ENCODE peak calls at places on chromosome 14, in ten cellular contexts. One of them, this sample, is unnamed.

GRCh38 chr14:72610831-72611200 is 283.1 kb downstream of the DPF3 start:
- DNase-seq in cardiac muscle cell: no peak
- DNase-seq in GM13976: no peak
- DNase-seq in fibroblast of mammary gland: no peak
- DNase-seq in astrocyte: peak; percentile 53
- DNase-seq in astrocyte of the cerebellum: no peak
- DNase-seq in WTC11: no peak
- DNase-seq in thyroid gland: no peak
- DNase-seq in choroid plexus epithelial cell: peak; percentile 53
- DNase-seq in neural crest cell: no peak
- DNase-seq in this sample: no peak

GRCh38 chr14:61754627-61755381 is 7.4 kb upstream of the SNAPC1 start:
- DNase-seq in cardiac muscle cell: no peak
- DNase-seq in GM13976: no peak
- DNase-seq in fibroblast of mammary gland: peak; percentile 43
- DNase-seq in astrocyte: peak; percentile 25
- DNase-seq in astrocyte of the cerebellum: no peak
- DNase-seq in WTC11: no peak
- DNase-seq in thyroid gland: no peak
- DNase-seq in choroid plexus epithelial cell: peak; percentile 63
- DNase-seq in neural crest cell: no peak
- DNase-seq in this sample: no peak

GRCh38 chr14:77027538-77028383 is 747 bp downstream of the IRF2BPL start:
- DNase-seq in cardiac muscle cell: peak; percentile 66
- DNase-seq in GM13976: peak; percentile 85
- DNase-seq in fibroblast of mammary gland: no peak
- DNase-seq in astrocyte: peak; percentile 65
- DNase-seq in astrocyte of the cerebellum: no peak
- DNase-seq in WTC11: peak; percentile 58
- DNase-seq in thyroid gland: peak; percentile 83
- DNase-seq in choroid plexus epithelial cell: peak; percentile 83
- DNase-seq in neural crest cell: peak; percentile 41
- DNase-seq in this sample: peak; percentile 69

GRCh38 chr14:73180385-73180805 is 44.1 kb downstream of the PSEN1 start:
- DNase-seq in cardiac muscle cell: no peak
- DNase-seq in GM13976: no peak
- DNase-seq in fibroblast of mammary gland: peak; percentile 77
- DNase-seq in astrocyte: peak; percentile 53
- DNase-seq in astrocyte of the cerebellum: peak; percentile 36
- DNase-seq in WTC11: no peak
- DNase-seq in thyroid gland: no peak
- DNase-seq in choroid plexus epithelial cell: peak; percentile 85
- DNase-seq in neural crest cell: no peak
- DNase-seq in this sample: no peak

GRCh38 chr14:60346706-60347105 is 97.7 kb downstream of the PPM1A start:
- DNase-seq in cardiac muscle cell: no peak
- DNase-seq in GM13976: no peak
- DNase-seq in fibroblast of mammary gland: no peak
- DNase-seq in astrocyte: no peak
- DNase-seq in astrocyte of the cerebellum: no peak
- DNase-seq in WTC11: no peak
- DNase-seq in thyroid gland: no peak
- DNase-seq in choroid plexus epithelial cell: peak; percentile 12
- DNase-seq in neural crest cell: no peak
- DNase-seq in this sample: no peak

GRCh38 chr14:84006643-84007137 is 1523.3 kb upstream of the FLRT2 start:
- DNase-seq in cardiac muscle cell: peak; percentile 25
- DNase-seq in GM13976: no peak
- DNase-seq in fibroblast of mammary gland: no peak
- DNase-seq in astrocyte: no peak
- DNase-seq in astrocyte of the cerebellum: no peak
- DNase-seq in WTC11: no peak
- DNase-seq in thyroid gland: peak; percentile 63
- DNase-seq in choroid plexus epithelial cell: peak; percentile 34
- DNase-seq in neural crest cell: no peak
- DNase-seq in this sample: no peak

GRCh38 chr14:76872796-76873432 is 46.7 kb downstream of the LRRC74A start:
- DNase-seq in cardiac muscle cell: peak; percentile 72
- DNase-seq in GM13976: peak; percentile 84
- DNase-seq in fibroblast of mammary gland: peak; percentile 44
- DNase-seq in astrocyte: no peak
- DNase-seq in astrocyte of the cerebellum: peak; percentile 12
- DNase-seq in WTC11: peak; percentile 76
- DNase-seq in thyroid gland: peak; percentile 54
- DNase-seq in choroid plexus epithelial cell: peak; percentile 60
- DNase-seq in neural crest cell: peak; percentile 68
- DNase-seq in this sample: peak; percentile 43

GRCh38 chr14:35240233-35240632 is 51.9 kb upstream of the PSMA6 start:
- DNase-seq in cardiac muscle cell: no peak
- DNase-seq in GM13976: no peak
- DNase-seq in fibroblast of mammary gland: no peak
- DNase-seq in astrocyte: no peak
- DNase-seq in astrocyte of the cerebellum: no peak
- DNase-seq in WTC11: no peak
- DNase-seq in thyroid gland: no peak
- DNase-seq in choroid plexus epithelial cell: no peak
- DNase-seq in neural crest cell: no peak
- DNase-seq in this sample: no peak

GRCh38 chr14:104007121-104007520 is 64.8 kb upstream of the RD3L start:
- DNase-seq in cardiac muscle cell: no peak
- DNase-seq in GM13976: no peak
- DNase-seq in fibroblast of mammary gland: no peak
- DNase-seq in astrocyte: no peak
- DNase-seq in astrocyte of the cerebellum: no peak
- DNase-seq in WTC11: no peak
- DNase-seq in thyroid gland: no peak
- DNase-seq in choroid plexus epithelial cell: no peak
- DNase-seq in neural crest cell: no peak
- DNase-seq in this sample: no peak

GRCh38 chr14:58106446-58106845 is 45.6 kb downstream of the ARMH4 start:
- DNase-seq in cardiac muscle cell: no peak
- DNase-seq in GM13976: no peak
- DNase-seq in fibroblast of mammary gland: no peak
- DNase-seq in astrocyte: no peak
- DNase-seq in astrocyte of the cerebellum: no peak
- DNase-seq in WTC11: no peak
- DNase-seq in thyroid gland: no peak
- DNase-seq in choroid plexus epithelial cell: no peak
- DNase-seq in neural crest cell: no peak
- DNase-seq in this sample: no peak

GRCh38 chr14:58108717-58109116 is 43.3 kb downstream of the ARMH4 start:
- DNase-seq in cardiac muscle cell: no peak
- DNase-seq in GM13976: no peak
- DNase-seq in fibroblast of mammary gland: no peak
- DNase-seq in astrocyte: no peak
- DNase-seq in astrocyte of the cerebellum: no peak
- DNase-seq in WTC11: no peak
- DNase-seq in thyroid gland: no peak
- DNase-seq in choroid plexus epithelial cell: no peak
- DNase-seq in neural crest cell: no peak
- DNase-seq in this sample: no peak

GRCh38 chr14:58107041-58107440 is 45.0 kb downstream of the ARMH4 start:
- DNase-seq in cardiac muscle cell: no peak
- DNase-seq in GM13976: no peak
- DNase-seq in fibroblast of mammary gland: no peak
- DNase-seq in astrocyte: no peak
- DNase-seq in astrocyte of the cerebellum: no peak
- DNase-seq in WTC11: no peak
- DNase-seq in thyroid gland: no peak
- DNase-seq in choroid plexus epithelial cell: no peak
- DNase-seq in neural crest cell: no peak
- DNase-seq in this sample: no peak

GRCh38 chr14:58109761-58110160 is 42.3 kb downstream of the ARMH4 start:
- DNase-seq in cardiac muscle cell: no peak
- DNase-seq in GM13976: no peak
- DNase-seq in fibroblast of mammary gland: no peak
- DNase-seq in astrocyte: no peak
- DNase-seq in astrocyte of the cerebellum: no peak
- DNase-seq in WTC11: no peak
- DNase-seq in thyroid gland: no peak
- DNase-seq in choroid plexus epithelial cell: no peak
- DNase-seq in neural crest cell: no peak
- DNase-seq in this sample: no peak

GRCh38 chr14:58107947-58108552 is 44.0 kb downstream of the ARMH4 start:
- DNase-seq in cardiac muscle cell: peak; percentile 60
- DNase-seq in GM13976: peak; percentile 48
- DNase-seq in fibroblast of mammary gland: peak; percentile 81
- DNase-seq in astrocyte: peak; percentile 40
- DNase-seq in astrocyte of the cerebellum: peak; percentile 76
- DNase-seq in WTC11: peak; percentile 19
- DNase-seq in thyroid gland: peak; percentile 51
- DNase-seq in choroid plexus epithelial cell: peak; percentile 89
- DNase-seq in neural crest cell: peak; percentile 40
- DNase-seq in this sample: no peak
- TF ChIP-seq CTCF in cardiac muscle cell: peak; percentile 75
- TF ChIP-seq CTCF in GM13976: peak; percentile 60
- TF ChIP-seq CTCF in fibroblast of mammary gland: peak; percentile 85
- TF ChIP-seq CTCF in astrocyte: peak; percentile 90
- TF ChIP-seq CTCF in astrocyte of the cerebellum: peak; percentile 73
- TF ChIP-seq CTCF in WTC11: no peak
- TF ChIP-seq CTCF in thyroid gland: peak; percentile 57
- TF ChIP-seq CTCF in choroid plexus epithelial cell: peak; percentile 85
- TF ChIP-seq CTCF in neural crest cell: peak; percentile 84
- TF ChIP-seq CTCF in this sample: peak; percentile 51

DNA sequence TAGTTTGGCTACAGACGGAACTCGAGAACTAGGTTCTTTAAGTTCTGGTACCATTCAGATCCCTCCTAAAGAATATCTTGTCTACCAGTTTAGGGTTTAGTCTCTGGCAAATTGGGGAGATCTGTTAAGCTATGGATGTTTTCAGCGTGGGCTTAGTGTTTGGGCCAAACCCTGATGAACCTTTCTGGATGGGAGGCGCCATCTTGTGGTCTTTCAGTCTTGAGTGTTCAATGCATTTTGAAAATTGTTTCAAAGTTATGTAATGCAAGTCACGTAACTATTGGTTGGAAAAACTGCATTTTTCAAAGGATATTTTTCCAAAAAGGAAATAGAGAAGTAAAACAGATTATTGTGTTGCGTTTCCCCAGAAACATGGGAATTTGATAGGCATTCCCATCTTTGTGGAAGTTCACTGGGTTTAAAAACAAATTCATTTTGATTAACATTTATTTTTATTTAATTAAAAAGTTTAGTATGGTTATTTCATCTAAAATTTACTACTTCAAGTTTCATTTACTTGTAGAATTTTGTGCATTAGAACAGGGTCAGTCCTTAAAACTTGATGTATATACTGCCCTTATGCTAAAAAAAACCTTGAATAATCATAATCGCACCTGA is 169.0 kb downstream of the PRIMA1 start:
- DNase-seq in cardiac muscle cell: peak; percentile 77
- DNase-seq in GM13976: peak; percentile 58
- DNase-seq in fibroblast of mammary gland: peak; percentile 61
- DNase-seq in astrocyte: peak; percentile 23
- DNase-seq in astrocyte of the cerebellum: peak; percentile 36
- DNase-seq in WTC11: peak; percentile 44
- DNase-seq in thyroid gland: peak; percentile 7
- DNase-seq in choroid plexus epithelial cell: peak; percentile 71
- DNase-seq in neural crest cell: peak; percentile 34
- DNase-seq in this sample: peak; percentile 41
- TF ChIP-seq CTCF in cardiac muscle cell: peak; percentile 61
- TF ChIP-seq CTCF in GM13976: peak; percentile 63
- TF ChIP-seq CTCF in fibroblast of mammary gland: peak; percentile 59
- TF ChIP-seq CTCF in astrocyte: peak; percentile 45
- TF ChIP-seq CTCF in astrocyte of the cerebellum: peak; percentile 65
- TF ChIP-seq CTCF in WTC11: no peak
- TF ChIP-seq CTCF in thyroid gland: no peak
- TF ChIP-seq CTCF in choroid plexus epithelial cell: peak; percentile 77
- TF ChIP-seq CTCF in neural crest cell: peak; percentile 68
- TF ChIP-seq CTCF in this sample: peak; percentile 46

DNA sequence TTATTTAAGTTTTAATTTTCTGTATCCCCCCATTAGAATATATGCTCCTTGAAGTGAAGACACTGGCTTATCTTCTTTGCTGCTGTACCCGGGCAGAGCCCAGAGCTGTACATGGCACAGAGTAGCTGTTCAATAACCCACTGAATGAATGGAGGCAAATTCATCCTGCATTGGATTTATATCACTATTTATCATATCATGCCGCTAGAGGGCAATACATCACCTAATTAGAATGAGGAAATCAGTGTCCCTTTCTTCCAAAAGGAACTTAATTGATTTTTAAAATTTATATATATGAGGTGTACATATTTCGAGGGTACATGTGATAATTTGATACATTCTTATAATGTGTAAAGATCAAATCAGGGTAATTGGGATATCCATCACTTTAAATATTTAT is 89.2 kb upstream of the TMEM260 start:
- DNase-seq in cardiac muscle cell: peak; percentile 62
- DNase-seq in GM13976: no peak
- DNase-seq in fibroblast of mammary gland: peak; percentile 53
- DNase-seq in astrocyte: peak; percentile 14
- DNase-seq in astrocyte of the cerebellum: peak; percentile 24
- DNase-seq in WTC11: no peak
- DNase-seq in thyroid gland: no peak
- DNase-seq in choroid plexus epithelial cell: peak; percentile 66
- DNase-seq in neural crest cell: no peak
- DNase-seq in this sample: no peak
- TF ChIP-seq CTCF in cardiac muscle cell: peak; percentile 51
- TF ChIP-seq CTCF in GM13976: no peak
- TF ChIP-seq CTCF in fibroblast of mammary gland: peak; percentile 48
- TF ChIP-seq CTCF in astrocyte: peak; percentile 50
- TF ChIP-seq CTCF in astrocyte of the cerebellum: peak; percentile 31
- TF ChIP-seq CTCF in WTC11: peak; percentile 40
- TF ChIP-seq CTCF in thyroid gland: peak; percentile 30
- TF ChIP-seq CTCF in choroid plexus epithelial cell: peak; percentile 57
- TF ChIP-seq CTCF in neural crest cell: peak; percentile 75
- TF ChIP-seq CTCF in this sample: peak; percentile 66

DNA sequence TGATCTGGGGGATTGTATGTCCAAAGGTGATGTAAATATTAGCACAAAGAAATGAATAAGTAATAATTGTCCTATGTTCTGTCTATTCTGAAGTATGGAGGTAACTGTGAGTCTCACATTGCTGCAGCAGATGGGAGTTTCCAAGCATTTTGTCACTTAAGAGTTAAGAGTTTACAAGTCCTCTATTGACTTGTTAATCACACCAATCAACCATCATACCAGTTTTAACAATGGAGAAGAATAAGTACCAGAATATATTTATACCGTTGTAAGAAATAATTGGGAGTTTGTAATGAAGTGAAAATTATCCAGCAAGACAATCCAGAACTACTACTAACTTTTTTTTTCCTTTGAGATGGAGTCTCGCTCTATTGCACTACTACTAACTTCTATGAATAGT is 139.1 kb downstream of the MDGA2 start:
- DNase-seq in cardiac muscle cell: no peak
- DNase-seq in GM13976: no peak
- DNase-seq in fibroblast of mammary gland: no peak
- DNase-seq in astrocyte: no peak
- DNase-seq in astrocyte of the cerebellum: no peak
- DNase-seq in WTC11: no peak
- DNase-seq in thyroid gland: no peak
- DNase-seq in choroid plexus epithelial cell: no peak
- DNase-seq in neural crest cell: no peak
- DNase-seq in this sample: no peak
- TF ChIP-seq CTCF in cardiac muscle cell: no peak
- TF ChIP-seq CTCF in GM13976: no peak
- TF ChIP-seq CTCF in fibroblast of mammary gland: no peak
- TF ChIP-seq CTCF in astrocyte: no peak
- TF ChIP-seq CTCF in astrocyte of the cerebellum: no peak
- TF ChIP-seq CTCF in WTC11: no peak
- TF ChIP-seq CTCF in thyroid gland: no peak
- TF ChIP-seq CTCF in choroid plexus epithelial cell: no peak
- TF ChIP-seq CTCF in neural crest cell: no peak
- TF ChIP-seq CTCF in this sample: no peak